ENCODE peak calls at places on chromosomes 4 and X, in six cellular contexts. K is progenitor cell of endocrine pancreas, J is Kasumi-1, T is cardiac fibroblast, P is pancreas, H is non-pigmented ciliary epithelial cell. N is an unnamed sample.

GRCh38 chr4:141858437-141858836 is 222.1 kb downstream of the IL15 start:
- DNase-seq in K (no peak), J (no peak), T (no peak), P (no peak), H (no peak), N (no peak)

GRCh38 chr4:105181259-105181658 is 34.6 kb downstream of the TET2 start:
- DNase-seq in K (no peak), J (no peak), T (no peak), P (no peak), H (no peak), N (peak)

GRCh38 chr4:30763337-30763736 is 43.2 kb downstream of the PCDH7 start:
- DNase-seq in K (no peak), J (no peak), T (no peak), P (no peak), H (no peak), N (no peak)

GRCh38 chrX:103107836-103108235 is 14.9 kb upstream of the NXF3 start:
- DNase-seq in K (no peak), J (no peak), T (no peak), P (no peak), H (no peak), N (no peak)

GRCh38 chr4:47668810-47669408 is 169.0 kb downstream of the CORIN start:
- DNase-seq in K (no peak), J (peak), T (peak), P (no peak), H (no peak), N (peak)

GRCh38 chrX:40544343-40545250 is 36.2 kb upstream of the ATP6AP2 start:
- DNase-seq in K (no peak), J (no peak), T (peak), P (no peak), H (no peak), N (no peak)

GRCh38 chr4:83334425-83335241 is at the start of gene HPSE:
- DNase-seq in K (peak), J (peak), T (peak), P (peak), H (no peak), N (peak)

GRCh38 chr4:186825069-186825468 is 101.4 kb upstream of the FAT1 start:
- DNase-seq in K (no peak), J (no peak), T (no peak), P (no peak), H (no peak), N (no peak)

GRCh38 chr4:84503495-84504437 is 4.7 kb upstream of the NKX6-1 start:
- DNase-seq in K (no peak), J (peak), T (peak), P (no peak), H (peak), N (peak)

GRCh38 chrX:16785247-16786138 is 773 bp upstream of the TXLNG start:
- DNase-seq in K (no peak), J (no peak), T (no peak), P (no peak), H (no peak), N (no peak)